ENCODE peak calls at places on chromosomes 6 and 20, in eight cellular contexts. One of them, this sample, is unnamed. For H3K36me3, the result is how much of the 10 kb centered on the place peaks cover.

GRCh38 chr6:128518531-128519131 is 1.8 kb downstream of the PTPRK start:
- DNase-seq in endodermal cell: no peak
- DNase-seq in SK-N-SH: no peak
- DNase-seq in hepatocyte: no peak
- DNase-seq in tibial nerve: no peak
- DNase-seq in heart left ventricle: peak
- DNase-seq in fibroblast of lung: no peak
- DNase-seq in endothelial cell of umbilical vein: peak
- DNase-seq in this sample: no peak

GRCh38 chr20:3670511-3670910 is 7.3 kb upstream of the GFRA4 start:
- DNase-seq in endodermal cell: peak
- DNase-seq in SK-N-SH: peak
- DNase-seq in hepatocyte: no peak
- DNase-seq in tibial nerve: no peak
- DNase-seq in heart left ventricle: peak
- DNase-seq in fibroblast of lung: no peak
- DNase-seq in endothelial cell of umbilical vein: no peak
- DNase-seq in this sample: no peak

GRCh38 chr6:27178860-27179259 is 68.6 kb upstream of the PRSS16 start:
- DNase-seq in endodermal cell: peak
- DNase-seq in SK-N-SH: no peak
- DNase-seq in hepatocyte: peak
- DNase-seq in tibial nerve: no peak
- DNase-seq in heart left ventricle: no peak
- DNase-seq in fibroblast of lung: no peak
- DNase-seq in endothelial cell of umbilical vein: no peak
- DNase-seq in this sample: no peak

GRCh38 chr20:19710336-19710721 is 47.7 kb upstream of the RIN2 start:
- DNase-seq in endodermal cell: no peak
- DNase-seq in SK-N-SH: no peak
- DNase-seq in hepatocyte: peak
- DNase-seq in tibial nerve: no peak
- DNase-seq in heart left ventricle: no peak
- DNase-seq in fibroblast of lung: no peak
- DNase-seq in endothelial cell of umbilical vein: peak
- DNase-seq in this sample: no peak

GRCh38 chr6:51842066-51842465 is 245.3 kb downstream of the PKHD1 start:
- DNase-seq in endodermal cell: no peak
- DNase-seq in SK-N-SH: no peak
- DNase-seq in hepatocyte: no peak
- DNase-seq in tibial nerve: no peak
- DNase-seq in heart left ventricle: no peak
- DNase-seq in fibroblast of lung: no peak
- DNase-seq in endothelial cell of umbilical vein: no peak
- DNase-seq in this sample: no peak

GRCh38 chr6:107670792-107671199 is 153.3 kb downstream of the SCML4 start:
- DNase-seq in endodermal cell: peak
- DNase-seq in SK-N-SH: peak
- DNase-seq in hepatocyte: peak
- DNase-seq in tibial nerve: no peak
- DNase-seq in heart left ventricle: no peak
- DNase-seq in fibroblast of lung: peak
- DNase-seq in endothelial cell of umbilical vein: peak
- DNase-seq in this sample: peak

GRCh38 chr6:2999005-2999620 is 581 bp upstream of the NQO2 start:
- DNase-seq in endodermal cell: no peak
- DNase-seq in SK-N-SH: no peak
- DNase-seq in hepatocyte: peak
- DNase-seq in tibial nerve: peak
- DNase-seq in heart left ventricle: peak
- DNase-seq in fibroblast of lung: peak
- DNase-seq in endothelial cell of umbilical vein: no peak
- DNase-seq in this sample: no peak

GRCh38 chr6:152296648-152297376 is 340.4 kb downstream of the SYNE1 start:
- DNase-seq in endodermal cell: peak
- DNase-seq in SK-N-SH: no peak
- DNase-seq in hepatocyte: no peak
- DNase-seq in tibial nerve: no peak
- DNase-seq in heart left ventricle: no peak
- DNase-seq in fibroblast of lung: no peak
- DNase-seq in endothelial cell of umbilical vein: no peak
- DNase-seq in this sample: no peak

GRCh38 chr6:90285611-90286381 is 10.8 kb downstream of the BACH2 start:
- DNase-seq in endodermal cell: peak
- DNase-seq in SK-N-SH: peak
- DNase-seq in hepatocyte: peak
- DNase-seq in tibial nerve: peak
- DNase-seq in heart left ventricle: peak
- DNase-seq in fibroblast of lung: peak
- DNase-seq in endothelial cell of umbilical vein: peak
- DNase-seq in this sample: peak

GRCh38 chr20:37615507-37616425 is 78.1 kb upstream of the CTNNBL1 start:
- DNase-seq in endodermal cell: peak
- DNase-seq in SK-N-SH: peak
- DNase-seq in hepatocyte: peak
- DNase-seq in tibial nerve: peak
- DNase-seq in heart left ventricle: no peak
- DNase-seq in fibroblast of lung: peak
- DNase-seq in endothelial cell of umbilical vein: peak
- DNase-seq in this sample: no peak

GRCh38 chr6:30816791-30817739 is 67.3 kb upstream of the DDR1 start:
- DNase-seq in endodermal cell: no peak
- DNase-seq in SK-N-SH: no peak
- DNase-seq in hepatocyte: no peak
- DNase-seq in tibial nerve: no peak
- DNase-seq in heart left ventricle: no peak
- DNase-seq in fibroblast of lung: no peak
- DNase-seq in endothelial cell of umbilical vein: no peak
- DNase-seq in this sample: peak

GRCh38 chr6:57324538-57324937 is 7.1 kb downstream of the PRIM2 start:
- DNase-seq in endodermal cell: no peak
- DNase-seq in SK-N-SH: no peak
- DNase-seq in hepatocyte: no peak
- DNase-seq in tibial nerve: no peak
- DNase-seq in heart left ventricle: no peak
- DNase-seq in fibroblast of lung: no peak
- DNase-seq in endothelial cell of umbilical vein: peak
- DNase-seq in this sample: no peak
- H3K36me3 ChIP-seq in endodermal cell: half or more
- H3K36me3 ChIP-seq in SK-N-SH: half or more
- H3K36me3 ChIP-seq in hepatocyte: under half
- H3K36me3 ChIP-seq in tibial nerve: under half
- H3K36me3 ChIP-seq in heart left ventricle: under half
- H3K36me3 ChIP-seq in fibroblast of lung: under half
- H3K36me3 ChIP-seq in endothelial cell of umbilical vein: under half
- H3K36me3 ChIP-seq in this sample: under half

GRCh38 chr6:165118736-165119135 is 190.7 kb downstream of the C6orf118 start:
- DNase-seq in endodermal cell: no peak
- DNase-seq in SK-N-SH: no peak
- DNase-seq in hepatocyte: no peak
- DNase-seq in tibial nerve: no peak
- DNase-seq in heart left ventricle: no peak
- DNase-seq in fibroblast of lung: no peak
- DNase-seq in endothelial cell of umbilical vein: no peak
- DNase-seq in this sample: no peak

GRCh38 chr6:165117806-165118205 is 191.6 kb downstream of the C6orf118 start:
- DNase-seq in endodermal cell: no peak
- DNase-seq in SK-N-SH: no peak
- DNase-seq in hepatocyte: no peak
- DNase-seq in tibial nerve: no peak
- DNase-seq in heart left ventricle: no peak
- DNase-seq in fibroblast of lung: no peak
- DNase-seq in endothelial cell of umbilical vein: no peak
- DNase-seq in this sample: no peak

GRCh38 chr6:165117121-165117520 is 192.3 kb downstream of the C6orf118 start:
- DNase-seq in endodermal cell: no peak
- DNase-seq in SK-N-SH: no peak
- DNase-seq in hepatocyte: no peak
- DNase-seq in tibial nerve: no peak
- DNase-seq in heart left ventricle: no peak
- DNase-seq in fibroblast of lung: peak
- DNase-seq in endothelial cell of umbilical vein: no peak
- DNase-seq in this sample: no peak

DNA sequence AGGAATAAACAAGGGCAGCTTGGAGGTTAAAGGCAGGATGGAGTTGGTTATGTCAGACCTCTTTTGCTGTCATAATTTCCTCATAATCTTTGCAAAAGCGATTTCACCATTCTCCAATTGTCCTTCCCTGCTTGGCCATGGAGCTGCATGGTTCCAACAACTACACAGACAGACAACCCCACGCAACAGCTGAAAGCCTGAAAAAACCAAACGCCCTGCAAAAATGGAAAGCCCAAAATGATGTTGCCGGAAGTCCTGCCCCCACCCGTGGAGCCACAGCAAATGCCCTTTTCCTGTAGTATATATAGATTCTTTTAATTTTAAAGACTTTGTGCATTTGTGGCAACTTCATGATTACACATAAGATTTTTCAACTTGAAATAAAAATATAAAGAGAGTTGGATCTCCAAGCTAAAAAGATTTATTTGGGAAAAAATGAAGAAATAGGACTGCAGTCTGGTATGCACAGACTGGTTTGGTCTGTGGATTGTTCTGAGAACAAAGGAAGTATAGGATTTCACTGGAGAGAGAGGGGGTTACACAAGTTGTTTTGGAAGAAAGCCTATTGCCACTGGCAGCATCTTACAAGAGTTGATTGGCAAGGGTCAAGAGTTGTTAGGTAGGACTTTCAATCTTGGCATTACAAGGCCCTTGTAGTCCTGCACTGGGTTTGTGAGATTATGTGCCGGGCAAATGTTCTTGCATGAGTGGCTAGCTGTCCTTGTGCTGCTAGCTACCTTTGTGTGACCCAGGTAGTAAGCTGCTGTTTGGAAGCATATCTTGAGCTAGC is 190.0 kb downstream of the C6orf118 start:
- DNase-seq in endodermal cell: no peak
- DNase-seq in SK-N-SH: no peak
- DNase-seq in hepatocyte: no peak
- DNase-seq in tibial nerve: no peak
- DNase-seq in heart left ventricle: no peak
- DNase-seq in fibroblast of lung: peak
- DNase-seq in endothelial cell of umbilical vein: no peak
- DNase-seq in this sample: no peak
- H3K4me3 ChIP-seq in endodermal cell: no peak
- H3K4me3 ChIP-seq in SK-N-SH: no peak
- H3K4me3 ChIP-seq in hepatocyte: no peak
- H3K4me3 ChIP-seq in tibial nerve: no peak
- H3K4me3 ChIP-seq in heart left ventricle: no peak
- H3K4me3 ChIP-seq in fibroblast of lung: no peak
- H3K4me3 ChIP-seq in endothelial cell of umbilical vein: no peak
- H3K4me3 ChIP-seq in this sample: no peak

DNA sequence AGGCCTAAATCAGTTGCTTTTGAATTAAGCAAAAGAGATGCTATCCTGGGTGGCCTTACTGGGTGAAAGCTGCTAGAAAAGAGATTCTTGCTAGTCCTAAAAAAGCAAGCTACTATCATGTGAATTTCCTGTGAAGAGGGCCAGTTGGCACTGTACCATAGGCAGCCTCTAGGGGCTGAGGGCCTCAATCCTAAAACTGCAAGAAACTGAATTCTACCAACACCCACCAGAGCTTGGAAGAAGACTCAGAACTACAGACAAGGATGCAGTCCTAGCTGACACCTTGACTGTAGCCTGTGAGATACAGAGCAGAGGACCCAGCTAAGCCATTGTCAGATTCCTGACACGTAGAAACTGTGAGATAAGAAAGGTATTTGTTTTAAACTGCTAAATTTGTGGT is 24.5 kb downstream of the CLIC5 start:
- DNase-seq in endodermal cell: peak
- DNase-seq in SK-N-SH: no peak
- DNase-seq in hepatocyte: no peak
- DNase-seq in tibial nerve: no peak
- DNase-seq in heart left ventricle: no peak
- DNase-seq in fibroblast of lung: no peak
- DNase-seq in endothelial cell of umbilical vein: no peak
- DNase-seq in this sample: no peak
- TF ChIP-seq CTCF in endodermal cell: peak
- TF ChIP-seq CTCF in SK-N-SH: no peak
- TF ChIP-seq CTCF in hepatocyte: no peak
- TF ChIP-seq CTCF in tibial nerve: no peak
- TF ChIP-seq CTCF in heart left ventricle: no peak
- TF ChIP-seq CTCF in fibroblast of lung: no peak
- TF ChIP-seq CTCF in endothelial cell of umbilical vein: no peak
- TF ChIP-seq CTCF in this sample: no peak

GRCh38 chr6:33407132-33407718 is 3.6 kb upstream of the PHF1 start:
- DNase-seq in endodermal cell: no peak
- DNase-seq in SK-N-SH: no peak
- DNase-seq in hepatocyte: no peak
- DNase-seq in tibial nerve: no peak
- DNase-seq in heart left ventricle: no peak
- DNase-seq in fibroblast of lung: peak
- DNase-seq in endothelial cell of umbilical vein: peak
- DNase-seq in this sample: no peak

GRCh38 chr6:33412140-33413009 is 1.6 kb downstream of the PHF1 start:
- DNase-seq in endodermal cell: no peak
- DNase-seq in SK-N-SH: no peak
- DNase-seq in hepatocyte: no peak
- DNase-seq in tibial nerve: no peak
- DNase-seq in heart left ventricle: no peak
- DNase-seq in fibroblast of lung: no peak
- DNase-seq in endothelial cell of umbilical vein: no peak
- DNase-seq in this sample: no peak

GRCh38 chr6:33411632-33412005 is 805 bp downstream of the PHF1 start:
- DNase-seq in endodermal cell: no peak
- DNase-seq in SK-N-SH: no peak
- DNase-seq in hepatocyte: no peak
- DNase-seq in tibial nerve: no peak
- DNase-seq in heart left ventricle: no peak
- DNase-seq in fibroblast of lung: no peak
- DNase-seq in endothelial cell of umbilical vein: no peak
- DNase-seq in this sample: no peak

GRCh38 chr6:33410711-33411631 is at the start of gene PHF1:
- DNase-seq in endodermal cell: no peak
- DNase-seq in SK-N-SH: peak
- DNase-seq in hepatocyte: peak
- DNase-seq in tibial nerve: no peak
- DNase-seq in heart left ventricle: peak
- DNase-seq in fibroblast of lung: peak
- DNase-seq in endothelial cell of umbilical vein: peak
- DNase-seq in this sample: no peak

DNA sequence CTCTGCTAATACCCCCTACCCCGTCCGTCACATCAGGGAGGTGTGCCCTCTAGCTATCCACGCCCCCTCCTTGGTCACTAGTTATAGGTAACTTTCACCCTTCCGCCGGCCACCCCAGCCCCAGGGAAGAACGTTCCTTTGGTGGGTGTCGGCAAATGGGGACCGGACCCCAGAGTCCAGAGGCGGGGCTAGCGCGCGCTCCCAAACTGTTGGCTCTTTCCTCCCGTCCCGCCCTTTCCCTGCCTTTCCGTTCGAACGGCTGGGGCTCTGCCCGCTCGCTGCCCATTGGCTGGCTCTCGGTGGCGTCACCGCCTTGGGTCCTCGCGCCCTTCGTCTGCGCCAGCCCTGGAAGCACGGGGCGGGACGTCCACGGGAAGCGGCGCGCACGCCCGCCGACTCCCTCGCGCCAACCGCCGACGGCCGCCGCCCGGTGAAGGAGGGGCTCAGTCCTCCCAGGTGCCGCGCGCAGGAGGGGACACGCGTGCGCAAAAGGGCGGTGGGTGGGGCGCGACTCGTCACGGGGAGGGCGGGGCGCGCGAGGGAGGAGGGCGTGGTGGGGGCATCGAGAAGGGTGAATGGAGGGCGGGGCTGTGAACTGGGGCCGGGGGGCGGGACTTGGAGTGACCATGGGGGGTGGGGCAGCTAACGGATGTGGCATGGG is 634 bp upstream of the PHF1 start:
- DNase-seq in endodermal cell: peak
- DNase-seq in SK-N-SH: peak
- DNase-seq in hepatocyte: peak
- DNase-seq in tibial nerve: peak
- DNase-seq in heart left ventricle: peak
- DNase-seq in fibroblast of lung: peak
- DNase-seq in endothelial cell of umbilical vein: peak
- DNase-seq in this sample: peak
- H3K36me3 ChIP-seq in endodermal cell: half or more
- H3K36me3 ChIP-seq in SK-N-SH: under half
- H3K36me3 ChIP-seq in hepatocyte: under half
- H3K36me3 ChIP-seq in tibial nerve: under half
- H3K36me3 ChIP-seq in heart left ventricle: under half
- H3K36me3 ChIP-seq in fibroblast of lung: under half
- H3K36me3 ChIP-seq in endothelial cell of umbilical vein: under half
- H3K36me3 ChIP-seq in this sample: under half

This sample was measured in GM06990.